ENCODE peak calls at places on chromosomes 11 and 22, in five cellular contexts. One of them, this sample, is unnamed.
A peak's percentile ranks its signal among the peaks of the same experiment; 100 is the strongest.

GRCh38 chr22:20091690-20092476 is 11.8 kb downstream of the DGCR8 start:
- DNase-seq in uterus: no peak
- DNase-seq in nephron progenitor cell: no peak
- DNase-seq in IMR-90: no peak
- DNase-seq in GM20000: no peak
- DNase-seq in this sample: no peak

GRCh38 chr11:109707411-109707810 is 285.4 kb downstream of the C11orf87 start:
- DNase-seq in IMR-90: no peak
- DNase-seq in uterus: no peak
- DNase-seq in nephron progenitor cell: no peak
- DNase-seq in GM20000: no peak
- DNase-seq in this sample: no peak

GRCh38 chr22:26677217-26677616 is 19.8 kb downstream of the MIAT start:
- DNase-seq in nephron progenitor cell: no peak
- DNase-seq in IMR-90: no peak
- DNase-seq in GM20000: no peak
- DNase-seq in uterus: no peak
- DNase-seq in this sample: no peak

GRCh38 chr11:116132273-116132978 is 628.2 kb upstream of the CADM1 start:
- DNase-seq in GM20000: no peak
- DNase-seq in IMR-90: no peak
- DNase-seq in nephron progenitor cell: no peak
- DNase-seq in uterus: no peak
- DNase-seq in this sample: no peak

GRCh38 chr22:44965171-44965570 is 44.6 kb downstream of the PHF21B start:
- DNase-seq in nephron progenitor cell: no peak
- DNase-seq in GM20000: no peak
- DNase-seq in IMR-90: no peak
- DNase-seq in uterus: no peak
- DNase-seq in this sample: no peak

GRCh38 chr11:68714047-68714856 is 29.9 kb downstream of the GAL start:
- DNase-seq in nephron progenitor cell: peak; percentile 51
- DNase-seq in uterus: no peak
- DNase-seq in GM20000: no peak
- DNase-seq in IMR-90: no peak
- DNase-seq in this sample: no peak

GRCh38 chr11:56740886-56741285 is 7.6 kb downstream of the OR9G4 start:
- DNase-seq in IMR-90: no peak
- DNase-seq in GM20000: no peak
- DNase-seq in uterus: no peak
- DNase-seq in nephron progenitor cell: no peak
- DNase-seq in this sample: no peak

GRCh38 chr22:45101828-45102227 is 61.9 kb upstream of the NUP50 start:
- DNase-seq in IMR-90: peak; percentile 72
- DNase-seq in GM20000: peak; percentile 72
- DNase-seq in nephron progenitor cell: peak; percentile 45
- DNase-seq in uterus: peak; percentile 31
- DNase-seq in this sample: no peak

GRCh38 chr22:31212783-31213626 is 907 bp downstream of the LIMK2 start:
- DNase-seq in nephron progenitor cell: no peak
- DNase-seq in IMR-90: no peak
- DNase-seq in GM20000: no peak
- DNase-seq in uterus: no peak
- DNase-seq in this sample: no peak

GRCh38 chr11:120574881-120575280 is 63.3 kb downstream of the GRIK4 start:
- DNase-seq in GM20000: no peak
- DNase-seq in uterus: no peak
- DNase-seq in IMR-90: no peak
- DNase-seq in nephron progenitor cell: no peak
- DNase-seq in this sample: no peak

GRCh38 chr11:92249156-92249753 is 24.6 kb downstream of the FAT3 start:
- DNase-seq in uterus: no peak
- DNase-seq in nephron progenitor cell: no peak
- DNase-seq in GM20000: no peak
- DNase-seq in IMR-90: no peak
- DNase-seq in this sample: no peak

GRCh38 chr11:11148104-11148509 is 204.9 kb downstream of the CSNK2A3 start:
- DNase-seq in IMR-90: peak; percentile 74
- DNase-seq in nephron progenitor cell: peak; percentile 33
- DNase-seq in GM20000: no peak
- DNase-seq in uterus: peak; percentile 89
- DNase-seq in this sample: no peak

GRCh38 chr11:93542753-93543246 is 391 bp downstream of the SMCO4 start:
- DNase-seq in IMR-90: no peak
- DNase-seq in nephron progenitor cell: no peak
- DNase-seq in uterus: peak; percentile 45
- DNase-seq in GM20000: no peak
- DNase-seq in this sample: peak; percentile 19

DNA sequence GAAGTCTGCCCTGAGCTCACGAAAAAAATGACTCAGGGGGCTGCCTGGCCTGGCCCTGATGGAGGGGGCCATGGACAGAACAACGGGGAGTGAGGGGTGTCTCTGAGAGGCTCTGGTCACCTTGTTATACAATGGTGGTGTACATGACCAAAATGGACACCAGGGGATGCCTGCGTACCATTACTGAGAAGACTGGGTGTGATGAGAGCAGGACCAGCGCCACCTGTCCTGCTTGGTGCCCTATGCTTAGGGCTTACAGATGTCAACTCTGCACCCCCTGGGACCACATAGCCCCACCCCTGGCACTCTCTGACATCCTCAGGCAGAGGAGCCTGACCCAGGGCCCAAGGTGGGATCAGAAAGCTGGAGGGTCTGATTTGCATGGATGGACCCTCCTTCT is 104.8 kb downstream of the ZNF280B start:
- DNase-seq in nephron progenitor cell: no peak
- DNase-seq in uterus: no peak
- DNase-seq in GM20000: no peak
- DNase-seq in IMR-90: no peak
- DNase-seq in this sample: no peak
- TF ChIP-seq CTCF in nephron progenitor cell: no peak
- TF ChIP-seq CTCF in uterus: no peak
- TF ChIP-seq CTCF in GM20000: no peak
- TF ChIP-seq CTCF in IMR-90: no peak
- TF ChIP-seq CTCF in this sample: no peak

DNA sequence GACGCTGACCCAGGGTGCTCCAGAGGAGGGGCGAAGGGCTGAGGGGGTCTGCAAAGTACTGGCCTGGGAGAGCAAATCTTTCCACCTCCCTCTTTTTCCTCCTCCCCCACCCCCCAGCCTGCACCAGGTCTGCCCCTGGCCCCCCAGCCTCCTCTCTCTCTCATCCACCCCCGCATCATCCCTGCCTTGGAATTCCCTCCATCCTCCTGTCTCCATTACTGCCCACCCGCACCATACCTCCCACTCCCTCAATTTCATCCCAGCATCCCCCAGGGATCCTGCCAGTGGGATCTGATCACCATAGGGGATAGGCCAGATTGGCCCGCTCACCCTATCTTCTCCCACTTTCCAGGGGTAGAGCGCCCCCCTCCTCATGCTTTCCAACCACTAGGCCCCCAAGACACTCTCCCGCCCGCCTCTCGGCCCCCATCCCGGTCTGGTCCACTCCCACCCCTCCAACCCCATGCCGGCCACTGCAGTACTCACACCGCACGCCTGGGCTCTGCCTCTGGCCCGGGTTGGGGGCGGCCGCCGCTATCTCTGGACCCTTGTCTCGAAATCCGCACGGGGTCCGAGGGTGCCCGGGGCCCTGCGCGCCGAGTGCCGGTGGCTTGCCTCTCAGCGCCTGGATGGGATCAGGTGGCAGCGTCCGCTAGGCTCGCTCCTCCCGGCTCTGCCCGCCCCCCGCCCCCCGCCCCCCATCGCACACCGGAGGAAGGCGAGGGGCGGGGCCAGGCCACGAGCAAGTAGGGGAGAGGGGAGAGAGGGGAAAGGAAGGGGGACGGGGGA is at the start of gene GAL3ST3:
- DNase-seq in IMR-90: no peak
- DNase-seq in uterus: no peak
- DNase-seq in nephron progenitor cell: peak; percentile 70
- DNase-seq in GM20000: no peak
- DNase-seq in this sample: no peak
- TF ChIP-seq CTCF in IMR-90: no peak
- TF ChIP-seq CTCF in uterus: no peak
- TF ChIP-seq CTCF in nephron progenitor cell: no peak
- TF ChIP-seq CTCF in GM20000: no peak
- TF ChIP-seq CTCF in this sample: no peak

GRCh38 chr11:14253437-14253836 is 105.5 kb downstream of the RRAS2 start:
- DNase-seq in IMR-90: no peak
- DNase-seq in uterus: no peak
- DNase-seq in nephron progenitor cell: no peak
- DNase-seq in GM20000: no peak
- DNase-seq in this sample: no peak
- TF ChIP-seq CTCF in IMR-90: no peak
- TF ChIP-seq CTCF in uterus: no peak
- TF ChIP-seq CTCF in nephron progenitor cell: no peak
- TF ChIP-seq CTCF in GM20000: no peak
- TF ChIP-seq CTCF in this sample: no peak

GRCh38 chr11:76445122-76446084 is 585 bp downstream of the EMSY start:
- DNase-seq in nephron progenitor cell: peak; percentile 85
- DNase-seq in uterus: peak; percentile 64
- DNase-seq in GM20000: peak; percentile 54
- DNase-seq in IMR-90: peak; percentile 90
- DNase-seq in this sample: peak; percentile 32
- TF ChIP-seq CTCF in nephron progenitor cell: no peak
- TF ChIP-seq CTCF in uterus: no peak
- TF ChIP-seq CTCF in GM20000: no peak
- TF ChIP-seq CTCF in IMR-90: peak; percentile 34
- TF ChIP-seq CTCF in this sample: no peak

GRCh38 chr22:24108073-24108472 is 73.2 kb upstream of the SUSD2 start:
- DNase-seq in GM20000: no peak
- DNase-seq in uterus: no peak
- DNase-seq in nephron progenitor cell: no peak
- DNase-seq in IMR-90: no peak
- DNase-seq in this sample: no peak
- TF ChIP-seq CTCF in GM20000: no peak
- TF ChIP-seq CTCF in uterus: no peak
- TF ChIP-seq CTCF in nephron progenitor cell: no peak
- TF ChIP-seq CTCF in IMR-90: no peak
- TF ChIP-seq CTCF in this sample: no peak

DNA sequence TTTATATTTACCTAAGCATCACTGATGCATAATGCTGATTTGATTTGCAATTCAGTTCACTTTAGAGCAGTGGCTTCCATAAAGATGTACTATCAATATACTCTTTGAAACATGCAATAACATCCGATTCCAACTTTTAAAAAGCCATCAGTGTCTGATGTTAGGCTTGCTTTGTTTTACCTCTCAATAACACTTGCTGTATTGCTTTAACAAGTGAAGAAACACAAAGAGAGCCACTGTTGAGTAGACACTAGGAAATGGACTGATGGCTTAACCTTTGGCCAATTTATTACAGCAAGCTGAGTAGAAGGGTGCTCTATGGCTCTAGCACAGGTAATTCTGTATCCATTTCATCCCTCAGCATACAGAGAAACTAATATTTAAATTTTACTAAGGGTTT is 122.1 kb downstream of the FCHSD2 start:
- DNase-seq in IMR-90: no peak
- DNase-seq in uterus: no peak
- DNase-seq in nephron progenitor cell: no peak
- DNase-seq in GM20000: no peak
- DNase-seq in this sample: no peak
- TF ChIP-seq CTCF in IMR-90: no peak
- TF ChIP-seq CTCF in uterus: no peak
- TF ChIP-seq CTCF in nephron progenitor cell: no peak
- TF ChIP-seq CTCF in GM20000: no peak
- TF ChIP-seq CTCF in this sample: no peak

GRCh38 chr22:23538502-23538860 is 41.6 kb downstream of the IGLL1 start:
- DNase-seq in IMR-90: no peak
- DNase-seq in GM20000: no peak
- DNase-seq in uterus: no peak
- DNase-seq in nephron progenitor cell: no peak
- DNase-seq in this sample: no peak
- TF ChIP-seq CTCF in IMR-90: no peak
- TF ChIP-seq CTCF in GM20000: no peak
- TF ChIP-seq CTCF in uterus: no peak
- TF ChIP-seq CTCF in nephron progenitor cell: no peak
- TF ChIP-seq CTCF in this sample: no peak

GRCh38 chr22:36759481-36760159 is 16.3 kb downstream of the IFT27 start:
- DNase-seq in uterus: no peak
- DNase-seq in GM20000: no peak
- DNase-seq in nephron progenitor cell: no peak
- DNase-seq in IMR-90: no peak
- DNase-seq in this sample: no peak
- TF ChIP-seq CTCF in uterus: no peak
- TF ChIP-seq CTCF in GM20000: no peak
- TF ChIP-seq CTCF in nephron progenitor cell: no peak
- TF ChIP-seq CTCF in IMR-90: no peak
- TF ChIP-seq CTCF in this sample: no peak

GRCh38 chr11:3137486-3138177 is 27.5 kb downstream of the OSBPL5 start:
- DNase-seq in nephron progenitor cell: peak; percentile 4
- DNase-seq in uterus: peak; percentile 4
- DNase-seq in GM20000: no peak
- DNase-seq in IMR-90: no peak
- DNase-seq in this sample: no peak

GRCh38 chr11:3136542-3137455 is 28.3 kb downstream of the OSBPL5 start:
- DNase-seq in IMR-90: no peak
- DNase-seq in nephron progenitor cell: peak; percentile 1
- DNase-seq in uterus: peak; percentile 8
- DNase-seq in GM20000: no peak
- DNase-seq in this sample: peak; percentile 63

GRCh38 chr11:3134218-3134621 is 30.9 kb downstream of the OSBPL5 start:
- DNase-seq in nephron progenitor cell: peak; percentile 1
- DNase-seq in IMR-90: no peak
- DNase-seq in uterus: peak; percentile 15
- DNase-seq in GM20000: no peak
- DNase-seq in this sample: no peak

GRCh38 chr11:3134651-3135490 is 30.2 kb downstream of the OSBPL5 start:
- DNase-seq in nephron progenitor cell: peak; percentile 1
- DNase-seq in uterus: peak; percentile 14
- DNase-seq in GM20000: no peak
- DNase-seq in IMR-90: no peak
- DNase-seq in this sample: no peak

GRCh38 chr11:3135491-3136440 is 29.3 kb downstream of the OSBPL5 start:
- DNase-seq in IMR-90: no peak
- DNase-seq in GM20000: no peak
- DNase-seq in uterus: peak; percentile 14
- DNase-seq in nephron progenitor cell: peak; percentile 10
- DNase-seq in this sample: no peak
- TF ChIP-seq CTCF in IMR-90: no peak
- TF ChIP-seq CTCF in GM20000: no peak
- TF ChIP-seq CTCF in uterus: no peak
- TF ChIP-seq CTCF in nephron progenitor cell: no peak
- TF ChIP-seq CTCF in this sample: no peak

This sample was measured in natural killer cell.